ENCODE peak calls at places on chromosomes 12 and 14, in nine cellular contexts. One of them, this sample, is unnamed.

GRCh38 chr14:23269193-23269592 is 16.7 kb downstream of the HOMEZ start:
- DNase-seq in RCC 7860: no peak
- DNase-seq in HCEC 1CT: no peak
- DNase-seq in BJ: no peak
- DNase-seq in cerebellum: no peak
- DNase-seq in neural crest cell: no peak
- DNase-seq in HS-5: no peak
- DNase-seq in epithelial cell of esophagus: no peak
- DNase-seq in WTC11: no peak
- DNase-seq in this sample: no peak

GRCh38 chr12:23931176-23931575 is 18.3 kb downstream of the SOX5 start:
- DNase-seq in RCC 7860: no peak
- DNase-seq in HCEC 1CT: no peak
- DNase-seq in BJ: no peak
- DNase-seq in cerebellum: no peak
- DNase-seq in neural crest cell: no peak
- DNase-seq in HS-5: no peak
- DNase-seq in epithelial cell of esophagus: no peak
- DNase-seq in WTC11: no peak
- DNase-seq in this sample: no peak

GRCh38 chr14:24072881-24073877 is 1.8 kb downstream of the CPNE6 start:
- DNase-seq in RCC 7860: no peak
- DNase-seq in HCEC 1CT: no peak
- DNase-seq in BJ: no peak
- DNase-seq in cerebellum: no peak
- DNase-seq in neural crest cell: no peak
- DNase-seq in HS-5: no peak
- DNase-seq in epithelial cell of esophagus: no peak
- DNase-seq in WTC11: no peak
- DNase-seq in this sample: no peak

GRCh38 chr12:31259136-31259881 is 66.6 kb downstream of the SINHCAF start:
- DNase-seq in RCC 7860: no peak
- DNase-seq in HCEC 1CT: no peak
- DNase-seq in BJ: no peak
- DNase-seq in cerebellum: no peak
- DNase-seq in neural crest cell: no peak
- DNase-seq in HS-5: no peak
- DNase-seq in epithelial cell of esophagus: no peak
- DNase-seq in WTC11: no peak
- DNase-seq in this sample: no peak

GRCh38 chr12:112439769-112440168 is 21.0 kb downstream of the PTPN11 start:
- DNase-seq in RCC 7860: no peak
- DNase-seq in HCEC 1CT: no peak
- DNase-seq in BJ: no peak
- DNase-seq in cerebellum: peak; percentile 52
- DNase-seq in neural crest cell: no peak
- DNase-seq in HS-5: no peak
- DNase-seq in epithelial cell of esophagus: no peak
- DNase-seq in WTC11: no peak
- DNase-seq in this sample: no peak

GRCh38 chr12:115481141-115481540 is 796.4 kb downstream of the MED13L start:
- DNase-seq in RCC 7860: no peak
- DNase-seq in HCEC 1CT: no peak
- DNase-seq in BJ: no peak
- DNase-seq in cerebellum: no peak
- DNase-seq in neural crest cell: no peak
- DNase-seq in HS-5: no peak
- DNase-seq in epithelial cell of esophagus: no peak
- DNase-seq in WTC11: no peak
- DNase-seq in this sample: peak; percentile 7

GRCh38 chr12:105079011-105079570 is 5.2 kb downstream of the ALDH1L2 start:
- DNase-seq in RCC 7860: no peak
- DNase-seq in HCEC 1CT: no peak
- DNase-seq in BJ: no peak
- DNase-seq in cerebellum: no peak
- DNase-seq in neural crest cell: no peak
- DNase-seq in HS-5: no peak
- DNase-seq in epithelial cell of esophagus: no peak
- DNase-seq in WTC11: no peak
- DNase-seq in this sample: no peak

GRCh38 chr12:15562263-15562662 is 226.9 kb downstream of the EPS8 start:
- DNase-seq in RCC 7860: no peak
- DNase-seq in HCEC 1CT: no peak
- DNase-seq in BJ: no peak
- DNase-seq in cerebellum: no peak
- DNase-seq in neural crest cell: no peak
- DNase-seq in HS-5: no peak
- DNase-seq in epithelial cell of esophagus: no peak
- DNase-seq in WTC11: no peak
- DNase-seq in this sample: no peak

GRCh38 chr12:78651755-78652154 is 212.8 kb upstream of the SYT1 start:
- DNase-seq in RCC 7860: no peak
- DNase-seq in HCEC 1CT: no peak
- DNase-seq in BJ: no peak
- DNase-seq in cerebellum: no peak
- DNase-seq in neural crest cell: no peak
- DNase-seq in HS-5: no peak
- DNase-seq in epithelial cell of esophagus: no peak
- DNase-seq in WTC11: no peak
- DNase-seq in this sample: no peak

GRCh38 chr14:75831455-75831854 is 150.3 kb downstream of the TGFB3 start:
- DNase-seq in RCC 7860: no peak
- DNase-seq in HCEC 1CT: peak; percentile 64
- DNase-seq in BJ: no peak
- DNase-seq in cerebellum: no peak
- DNase-seq in neural crest cell: no peak
- DNase-seq in HS-5: no peak
- DNase-seq in epithelial cell of esophagus: peak; percentile 86
- DNase-seq in WTC11: no peak
- DNase-seq in this sample: peak; percentile 87

GRCh38 chr14:68672609-68673285 is 120.1 kb downstream of the ZFP36L1 start:
- DNase-seq in RCC 7860: no peak
- DNase-seq in HCEC 1CT: no peak
- DNase-seq in BJ: no peak
- DNase-seq in cerebellum: no peak
- DNase-seq in neural crest cell: no peak
- DNase-seq in HS-5: no peak
- DNase-seq in epithelial cell of esophagus: no peak
- DNase-seq in WTC11: no peak
- DNase-seq in this sample: no peak

GRCh38 chr14:104139460-104140212 is 1.2 kb downstream of the KIF26A start:
- DNase-seq in RCC 7860: no peak
- DNase-seq in HCEC 1CT: no peak
- DNase-seq in BJ: no peak
- DNase-seq in cerebellum: no peak
- DNase-seq in neural crest cell: no peak
- DNase-seq in HS-5: no peak
- DNase-seq in epithelial cell of esophagus: no peak
- DNase-seq in WTC11: peak; percentile 42
- DNase-seq in this sample: no peak

GRCh38 chr12:67456281-67456918 is 187.2 kb downstream of the CAND1 start:
- DNase-seq in RCC 7860: peak; percentile 14
- DNase-seq in HCEC 1CT: peak; percentile 78
- DNase-seq in BJ: peak; percentile 62
- DNase-seq in cerebellum: no peak
- DNase-seq in neural crest cell: no peak
- DNase-seq in HS-5: peak; percentile 79
- DNase-seq in epithelial cell of esophagus: peak; percentile 56
- DNase-seq in WTC11: no peak
- DNase-seq in this sample: peak; percentile 71

GRCh38 chr14:50083467-50084337 is 32.7 kb downstream of the VCPKMT start:
- DNase-seq in RCC 7860: no peak
- DNase-seq in HCEC 1CT: no peak
- DNase-seq in BJ: no peak
- DNase-seq in cerebellum: no peak
- DNase-seq in neural crest cell: no peak
- DNase-seq in HS-5: no peak
- DNase-seq in epithelial cell of esophagus: no peak
- DNase-seq in WTC11: no peak
- DNase-seq in this sample: no peak

GRCh38 chr12:131894981-131895639 is 688 bp downstream of the ULK1 start:
- DNase-seq in RCC 7860: no peak
- DNase-seq in HCEC 1CT: no peak
- DNase-seq in BJ: no peak
- DNase-seq in cerebellum: no peak
- DNase-seq in neural crest cell: no peak
- DNase-seq in HS-5: no peak
- DNase-seq in epithelial cell of esophagus: peak; percentile 24
- DNase-seq in WTC11: no peak
- DNase-seq in this sample: no peak

GRCh38 chr14:85414142-85414541 is 115.8 kb upstream of the FLRT2 start:
- DNase-seq in RCC 7860: no peak
- DNase-seq in HCEC 1CT: no peak
- DNase-seq in BJ: no peak
- DNase-seq in cerebellum: no peak
- DNase-seq in neural crest cell: no peak
- DNase-seq in HS-5: no peak
- DNase-seq in epithelial cell of esophagus: no peak
- DNase-seq in WTC11: no peak
- DNase-seq in this sample: no peak

GRCh38 chr14:49863483-49864262 is 11.1 kb upstream of the NEMF start:
- DNase-seq in RCC 7860: no peak
- DNase-seq in HCEC 1CT: peak; percentile 5
- DNase-seq in BJ: no peak
- DNase-seq in cerebellum: no peak
- DNase-seq in neural crest cell: no peak
- DNase-seq in HS-5: no peak
- DNase-seq in epithelial cell of esophagus: no peak
- DNase-seq in WTC11: no peak
- DNase-seq in this sample: no peak

GRCh38 chr14:75125617-75126016 is 1.2 kb downstream of the NEK9 start:
- DNase-seq in RCC 7860: no peak
- DNase-seq in HCEC 1CT: peak; percentile 81
- DNase-seq in BJ: no peak
- DNase-seq in cerebellum: no peak
- DNase-seq in neural crest cell: no peak
- DNase-seq in HS-5: no peak
- DNase-seq in epithelial cell of esophagus: peak; percentile 54
- DNase-seq in WTC11: no peak
- DNase-seq in this sample: peak; percentile 58

GRCh38 chr12:55009171-55009570 is 10.6 kb upstream of the NEUROD4 start:
- DNase-seq in RCC 7860: no peak
- DNase-seq in HCEC 1CT: no peak
- DNase-seq in BJ: no peak
- DNase-seq in cerebellum: no peak
- DNase-seq in neural crest cell: no peak
- DNase-seq in HS-5: no peak
- DNase-seq in epithelial cell of esophagus: no peak
- DNase-seq in WTC11: no peak
- DNase-seq in this sample: no peak

GRCh38 chr12:1130164-1130563 is 139.1 kb downstream of the ERC1 start:
- DNase-seq in RCC 7860: no peak
- DNase-seq in HCEC 1CT: no peak
- DNase-seq in BJ: no peak
- DNase-seq in cerebellum: no peak
- DNase-seq in neural crest cell: no peak
- DNase-seq in HS-5: no peak
- DNase-seq in epithelial cell of esophagus: no peak
- DNase-seq in WTC11: no peak
- DNase-seq in this sample: peak; percentile 30

GRCh38 chr14:89915114-89915878 is 39.2 kb downstream of the EFCAB11 start:
- DNase-seq in RCC 7860: peak; percentile 5
- DNase-seq in HCEC 1CT: peak; percentile 66
- DNase-seq in BJ: peak; percentile 18
- DNase-seq in cerebellum: peak; percentile 74
- DNase-seq in neural crest cell: peak; percentile 58
- DNase-seq in HS-5: peak; percentile 41
- DNase-seq in epithelial cell of esophagus: peak; percentile 76
- DNase-seq in WTC11: peak; percentile 67
- DNase-seq in this sample: peak; percentile 86

GRCh38 chr14:69693823-69694729 is 72.9 kb upstream of the SRSF5 start:
- DNase-seq in RCC 7860: no peak
- DNase-seq in HCEC 1CT: no peak
- DNase-seq in BJ: no peak
- DNase-seq in cerebellum: no peak
- DNase-seq in neural crest cell: no peak
- DNase-seq in HS-5: no peak
- DNase-seq in epithelial cell of esophagus: peak; percentile 63
- DNase-seq in WTC11: no peak
- DNase-seq in this sample: no peak

GRCh38 chr14:21535545-21536394 is 9.6 kb upstream of the SALL2 start:
- DNase-seq in RCC 7860: no peak
- DNase-seq in HCEC 1CT: no peak
- DNase-seq in BJ: no peak
- DNase-seq in cerebellum: no peak
- DNase-seq in neural crest cell: no peak
- DNase-seq in HS-5: no peak
- DNase-seq in epithelial cell of esophagus: no peak
- DNase-seq in WTC11: no peak
- DNase-seq in this sample: no peak

GRCh38 chr12:112380663-112381420 is 1.4 kb downstream of the HECTD4 start:
- DNase-seq in RCC 7860: no peak
- DNase-seq in HCEC 1CT: no peak
- DNase-seq in BJ: no peak
- DNase-seq in cerebellum: peak; percentile 32
- DNase-seq in neural crest cell: peak; percentile 12
- DNase-seq in HS-5: no peak
- DNase-seq in epithelial cell of esophagus: no peak
- DNase-seq in WTC11: peak; percentile 36
- DNase-seq in this sample: peak; percentile 38

GRCh38 chr12:104958009-104958945 is at the start of gene SLC41A2:
- DNase-seq in RCC 7860: peak; percentile 92
- DNase-seq in HCEC 1CT: peak; percentile 88
- DNase-seq in BJ: peak; percentile 54
- DNase-seq in cerebellum: peak; percentile 83
- DNase-seq in neural crest cell: peak; percentile 64
- DNase-seq in HS-5: peak; percentile 76
- DNase-seq in epithelial cell of esophagus: peak; percentile 76
- DNase-seq in WTC11: peak; percentile 73
- DNase-seq in this sample: peak; percentile 89

GRCh38 chr12:46629331-46630229 is 196.2 kb downstream of the SLC38A4 start:
- DNase-seq in RCC 7860: no peak
- DNase-seq in HCEC 1CT: no peak
- DNase-seq in BJ: no peak
- DNase-seq in cerebellum: no peak
- DNase-seq in neural crest cell: no peak
- DNase-seq in HS-5: no peak
- DNase-seq in epithelial cell of esophagus: no peak
- DNase-seq in WTC11: no peak
- DNase-seq in this sample: no peak

GRCh38 chr14:93105362-93105761 is 10.4 kb downstream of the ITPK1 start:
- DNase-seq in RCC 7860: peak; percentile 62
- DNase-seq in HCEC 1CT: peak; percentile 64
- DNase-seq in BJ: peak; percentile 35
- DNase-seq in cerebellum: no peak
- DNase-seq in neural crest cell: no peak
- DNase-seq in HS-5: peak; percentile 28
- DNase-seq in epithelial cell of esophagus: peak; percentile 75
- DNase-seq in WTC11: no peak
- DNase-seq in this sample: peak; percentile 50

GRCh38 chr12:57996520-57996919 is 55.2 kb downstream of the ATP23 start:
- DNase-seq in RCC 7860: no peak
- DNase-seq in HCEC 1CT: no peak
- DNase-seq in BJ: no peak
- DNase-seq in cerebellum: no peak
- DNase-seq in neural crest cell: no peak
- DNase-seq in HS-5: no peak
- DNase-seq in epithelial cell of esophagus: no peak
- DNase-seq in WTC11: no peak
- DNase-seq in this sample: no peak

GRCh38 chr14:50846171-50846880 is 15.4 kb upstream of the NIN start:
- DNase-seq in RCC 7860: peak; percentile 91
- DNase-seq in HCEC 1CT: peak; percentile 79
- DNase-seq in BJ: peak; percentile 47
- DNase-seq in cerebellum: no peak
- DNase-seq in neural crest cell: no peak
- DNase-seq in HS-5: peak; percentile 68
- DNase-seq in epithelial cell of esophagus: peak; percentile 56
- DNase-seq in WTC11: no peak
- DNase-seq in this sample: peak; percentile 57